ENCODE peak calls at places on chromosomes 2 and 18, in eight cellular contexts. Q is A549, L is transverse colon, G is sigmoid colon, O is prostate gland, F is stomach, J is heart left ventricle, M is K562. W is an unnamed sample.

GRCh38 chr18:39462436-39462835 is 1896.8 kb upstream of the CELF4 start:
- DNase-seq in O (no peak), M (no peak), Q (no peak), G (no peak), J (no peak), L (no peak), F (no peak), W (no peak)

GRCh38 chr18:79405019-79405780 is 9.5 kb downstream of the NFATC1 start:
- DNase-seq in F (no peak), M (no peak), O (no peak), J (peak; percentile 23), L (no peak), Q (no peak), G (no peak), W (no peak)

GRCh38 chr2:207768891-207769596 is 662 bp downstream of the FZD5 start:
- DNase-seq in L (peak; percentile 23), G (peak; percentile 70), J (peak; percentile 51), Q (peak; percentile 43), M (no peak), F (no peak), O (peak; percentile 28), W (peak; percentile 55)

GRCh38 chr18:69948919-69949537 is 1.4 kb upstream of the CD226 start:
- DNase-seq in G (peak; percentile 65), L (peak; percentile 62), Q (no peak), F (peak; percentile 30), O (no peak), M (no peak), J (peak; percentile 55), W (peak; percentile 24)

GRCh38 chr2:220835563-220835962 is 736.5 kb downstream of the EPHA4 start:
- DNase-seq in Q (peak; percentile 45), F (no peak), O (no peak), G (no peak), M (no peak), J (no peak), L (no peak), W (no peak)

GRCh38 chr2:42132066-42132965 is 36.8 kb upstream of the EML4 start:
- DNase-seq in F (no peak), O (no peak), G (no peak), J (no peak), Q (peak; percentile 76), M (no peak), L (no peak), W (peak; percentile 21)

GRCh38 chr2:23436346-23437099 is 51.5 kb downstream of the KLHL29 start:
- DNase-seq in L (no peak), Q (no peak), O (no peak), M (no peak), G (peak; percentile 68), J (no peak), F (peak; percentile 19), W (no peak)

GRCh38 chr2:240131941-240132650 is 4.0 kb downstream of the COPS9 start:
- DNase-seq in O (no peak), J (no peak), G (no peak), F (no peak), L (no peak), M (peak; percentile 13), Q (no peak), W (no peak)

GRCh38 chr2:220276736-220277444 is 649.5 kb downstream of the SLC4A3 start:
- DNase-seq in J (no peak), G (no peak), L (no peak), O (no peak), F (no peak), M (no peak), Q (no peak), W (no peak)

GRCh38 chr2:14234911-14235310 is 397.6 kb upstream of the LRATD1 start:
- DNase-seq in J (no peak), M (no peak), L (no peak), F (no peak), Q (no peak), G (no peak), O (no peak), W (no peak)

GRCh38 chr2:128304715-128305554 is 13.7 kb downstream of the HS6ST1 start:
- DNase-seq in G (peak; percentile 96), Q (peak; percentile 81), O (peak; percentile 96), M (no peak), J (peak; percentile 90), L (peak; percentile 63), F (peak; percentile 73), W (no peak)

GRCh38 chr2:163133602-163134001 is 295.0 kb upstream of the KCNH7 start:
- DNase-seq in G (no peak), O (no peak), L (no peak), Q (no peak), J (no peak), F (no peak), M (no peak), W (no peak)

GRCh38 chr2:221129657-221130056 is 442.4 kb downstream of the EPHA4 start:
- DNase-seq in F (no peak), Q (no peak), G (no peak), M (no peak), L (no peak), J (no peak), O (no peak), W (no peak)

GRCh38 chr2:58081000-58081399 is 34.4 kb downstream of the VRK2 start:
- DNase-seq in O (peak; percentile 10), M (no peak), F (no peak), J (no peak), Q (peak; percentile 36), G (no peak), L (no peak), W (no peak)

GRCh38 chr2:10278763-10279471 is 23.8 kb upstream of the HPCAL1 start:
- DNase-seq in F (no peak), J (no peak), L (no peak), G (peak; percentile 46), O (no peak), M (peak; percentile 71), Q (no peak), W (no peak)
- H3K4me3 ChIP-seq in F (no peak overlapping the region), J (no peak overlapping the region), L (no peak overlapping the region), G (no peak overlapping the region), O (no peak overlapping the region), M (no peak overlapping the region), Q (no peak overlapping the region), W (peak overlapping the region; percentile 57)

GRCh38 chr2:30956995-30957394 is 149.7 kb upstream of the CAPN13 start:
- DNase-seq in F (no peak), O (peak; percentile 53), M (no peak), Q (no peak), L (peak; percentile 19), G (no peak), J (no peak), W (no peak)
- TF ChIP-seq CTCF in F (no peak), O (no peak), M (no peak), Q (no peak), L (no peak), G (no peak), J (no peak), W (no peak)

GRCh38 chr2:188292446-188293239 is 969 bp downstream of the GULP1 start:
- DNase-seq in J (peak; percentile 75), G (peak; percentile 90), Q (peak; percentile 94), F (peak; percentile 89), L (peak; percentile 81), O (peak; percentile 94), M (peak; percentile 39), W (no peak)
- TF ChIP-seq POLR2A in J (no peak), G (peak; percentile 31), Q (peak; percentile 89), F (no peak), L (peak; percentile 85), O (peak; percentile 42), M (peak; percentile 48), W (no peak)

GRCh38 chr2:112627060-112628040 is 18.4 kb upstream of the SLC20A1 start:
- DNase-seq in F (peak; percentile 42), O (no peak), M (no peak), L (no peak), Q (peak; percentile 85), J (peak; percentile 79), G (peak; percentile 84), W (peak; percentile 96)
- H3K4me3 ChIP-seq in F (no peak overlapping the region), O (no peak overlapping the region), M (no peak overlapping the region), L (no peak overlapping the region), Q (peak overlapping the region; percentile 15), J (no peak overlapping the region), G (no peak overlapping the region), W (peak overlapping the region; percentile 47)

GRCh38 chr2:79876430-79876829 is 363.6 kb downstream of the CTNNA2 start:
- DNase-seq in O (no peak), L (no peak), M (no peak), Q (peak; percentile 38), G (no peak), F (no peak), J (no peak), W (peak; percentile 28)
- TF ChIP-seq CTCF in O (no peak), L (no peak), M (peak; percentile 33), Q (peak; percentile 43), G (no peak), F (no peak), J (no peak), W (peak; percentile 49)

GRCh38 chr2:8119782-8120551 is 561.9 kb upstream of the ID2 start:
- DNase-seq in Q (no peak), F (no peak), G (no peak), M (no peak), L (peak; percentile 27), J (no peak), O (peak; percentile 40), W (no peak)
- TF ChIP-seq POLR2A in Q (no peak), F (no peak), G (no peak), M (no peak), L (peak; percentile 26), J (no peak), O (no peak), W (no peak)

GRCh38 chr2:27582695-27583389 is at the start of gene ZNF512:
- DNase-seq in J (peak; percentile 94), L (peak; percentile 88), F (peak; percentile 84), O (peak; percentile 64), Q (peak; percentile 96), G (peak; percentile 98), M (peak; percentile 98), W (peak; percentile 98)

GRCh38 chr2:27584597-27584996 is 1.8 kb downstream of the ZNF512 start:
- DNase-seq in L (no peak), M (no peak), F (no peak), G (no peak), J (no peak), O (no peak), Q (no peak), W (no peak)

GRCh38 chr2:27583390-27583915 is 611 bp downstream of the ZNF512 start:
- DNase-seq in G (no peak), Q (no peak), O (no peak), M (peak; percentile 14), F (no peak), J (no peak), L (no peak), W (peak; percentile 56)

GRCh38 chr2:27581417-27582128 is 1.3 kb upstream of the ZNF512 start:
- DNase-seq in Q (no peak), G (no peak), L (no peak), J (no peak), O (no peak), F (no peak), M (no peak), W (no peak)

DNA sequence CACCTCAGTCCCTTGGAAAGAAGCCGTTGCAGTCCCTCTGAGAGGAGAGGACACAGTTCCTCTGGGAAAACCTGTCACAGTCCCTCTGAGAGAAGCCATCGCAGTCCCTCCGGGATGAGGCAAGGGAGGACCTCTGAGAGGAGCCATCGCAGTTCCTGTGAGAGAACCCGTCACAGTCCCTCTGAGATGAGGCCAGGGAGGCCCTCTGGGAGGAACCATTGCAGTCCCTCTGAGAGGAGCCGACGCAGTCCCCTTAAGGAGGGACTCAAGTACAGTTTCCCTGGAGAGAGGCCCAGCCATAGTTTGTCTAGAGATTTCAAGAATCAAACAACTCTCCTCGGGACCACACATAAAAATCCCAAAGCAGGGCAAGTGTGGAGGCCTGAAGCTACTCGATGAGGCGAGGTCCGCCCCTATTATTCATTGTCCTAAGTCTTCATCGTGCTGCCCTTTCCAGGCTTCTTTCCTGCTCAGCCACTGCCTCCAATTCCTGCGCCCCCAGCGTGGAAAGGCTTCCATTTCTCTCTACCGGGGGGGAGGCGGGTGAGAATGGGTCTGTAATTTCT is 630 bp upstream of the ZNF512 start:
- DNase-seq in F (no peak), L (no peak), G (peak; percentile 64), O (no peak), M (no peak), J (peak; percentile 27), Q (no peak), W (peak; percentile 33)
- H3K4me3 ChIP-seq in F (peak overlapping the region; percentile 77), L (peak overlapping the region; percentile 62), G (peak overlapping the region; percentile 69), O (peak overlapping the region; percentile 44), M (peak overlapping the region; percentile 54), J (peak overlapping the region; percentile 73), Q (peak overlapping the region; percentile 75), W (peak overlapping the region; percentile 32)